ENCODE peak calls at places on chromosome 2, in five cellular contexts. One of them, this sample, is unnamed.

GRCh38 chr2:233354500-233354924 is 218 bp downstream of the DGKD start:
- ATAC-seq in A549: peak; percentile 27
- ATAC-seq in aorta: no peak
- ATAC-seq in CD8-positive, alpha-beta T cell: no peak
- ATAC-seq in pancreas: peak; percentile 4
- ATAC-seq in this sample: peak; percentile 52

GRCh38 chr2:41913311-41913710 is 134.5 kb upstream of the PKDCC start:
- ATAC-seq in A549: no peak
- ATAC-seq in aorta: no peak
- ATAC-seq in CD8-positive, alpha-beta T cell: no peak
- ATAC-seq in pancreas: no peak
- ATAC-seq in this sample: peak; percentile 35

GRCh38 chr2:28293416-28293815 is 99.2 kb upstream of the FOSL2 start:
- ATAC-seq in A549: no peak
- ATAC-seq in aorta: no peak
- ATAC-seq in CD8-positive, alpha-beta T cell: no peak
- ATAC-seq in pancreas: no peak
- ATAC-seq in this sample: no peak

GRCh38 chr2:15703365-15703869 is 111.7 kb downstream of the DDX1 start:
- ATAC-seq in A549: no peak
- ATAC-seq in aorta: no peak
- ATAC-seq in CD8-positive, alpha-beta T cell: no peak
- ATAC-seq in pancreas: no peak
- ATAC-seq in this sample: no peak

GRCh38 chr2:162063281-162063680 is 10.7 kb downstream of the DPP4 start:
- ATAC-seq in A549: no peak
- ATAC-seq in aorta: no peak
- ATAC-seq in CD8-positive, alpha-beta T cell: peak; percentile 6
- ATAC-seq in pancreas: no peak
- ATAC-seq in this sample: no peak

GRCh38 chr2:196808281-196808680 is 874 bp downstream of the C2orf66 start:
- ATAC-seq in A549: peak; percentile 54
- ATAC-seq in aorta: no peak
- ATAC-seq in CD8-positive, alpha-beta T cell: no peak
- ATAC-seq in pancreas: no peak
- ATAC-seq in this sample: no peak

GRCh38 chr2:115574667-115575066 is 1132.2 kb downstream of the DPP10 start:
- ATAC-seq in A549: no peak
- ATAC-seq in aorta: no peak
- ATAC-seq in CD8-positive, alpha-beta T cell: no peak
- ATAC-seq in pancreas: no peak
- ATAC-seq in this sample: no peak

GRCh38 chr2:190997516-190998113 is 16.4 kb downstream of the STAT1 start:
- ATAC-seq in A549: no peak
- ATAC-seq in aorta: no peak
- ATAC-seq in CD8-positive, alpha-beta T cell: no peak
- ATAC-seq in pancreas: no peak
- ATAC-seq in this sample: peak; percentile 40

GRCh38 chr2:85813978-85814801 is 60.4 kb downstream of the ATOH8 start:
- ATAC-seq in A549: peak; percentile 97
- ATAC-seq in aorta: peak; percentile 94
- ATAC-seq in CD8-positive, alpha-beta T cell: peak; percentile 89
- ATAC-seq in pancreas: peak; percentile 95
- ATAC-seq in this sample: peak; percentile 90

GRCh38 chr2:152354069-152354755 is 19.2 kb downstream of the FMNL2 start:
- ATAC-seq in A549: no peak
- ATAC-seq in aorta: peak; percentile 73
- ATAC-seq in CD8-positive, alpha-beta T cell: no peak
- ATAC-seq in pancreas: no peak
- ATAC-seq in this sample: no peak
- H3K27ac ChIP-seq in A549: peak overlapping the region; percentile 69
- H3K27ac ChIP-seq in aorta: no peak overlapping the region
- H3K27ac ChIP-seq in CD8-positive, alpha-beta T cell: no peak overlapping the region
- H3K27ac ChIP-seq in pancreas: no peak overlapping the region
- H3K27ac ChIP-seq in this sample: peak overlapping the region; percentile 8

GRCh38 chr2:160405077-160405865 is 88.3 kb downstream of the RBMS1 start:
- ATAC-seq in A549: no peak
- ATAC-seq in aorta: no peak
- ATAC-seq in CD8-positive, alpha-beta T cell: no peak
- ATAC-seq in pancreas: no peak
- ATAC-seq in this sample: no peak

GRCh38 chr2:160399880-160400279 is 93.7 kb downstream of the RBMS1 start:
- ATAC-seq in A549: no peak
- ATAC-seq in aorta: no peak
- ATAC-seq in CD8-positive, alpha-beta T cell: no peak
- ATAC-seq in pancreas: no peak
- ATAC-seq in this sample: no peak

GRCh38 chr2:160401895-160402294 is 91.7 kb downstream of the RBMS1 start:
- ATAC-seq in A549: no peak
- ATAC-seq in aorta: no peak
- ATAC-seq in CD8-positive, alpha-beta T cell: no peak
- ATAC-seq in pancreas: no peak
- ATAC-seq in this sample: no peak

GRCh38 chr2:160402997-160403979 is 90.3 kb downstream of the RBMS1 start:
- ATAC-seq in A549: no peak
- ATAC-seq in aorta: no peak
- ATAC-seq in CD8-positive, alpha-beta T cell: no peak
- ATAC-seq in pancreas: no peak
- ATAC-seq in this sample: no peak

DNA sequence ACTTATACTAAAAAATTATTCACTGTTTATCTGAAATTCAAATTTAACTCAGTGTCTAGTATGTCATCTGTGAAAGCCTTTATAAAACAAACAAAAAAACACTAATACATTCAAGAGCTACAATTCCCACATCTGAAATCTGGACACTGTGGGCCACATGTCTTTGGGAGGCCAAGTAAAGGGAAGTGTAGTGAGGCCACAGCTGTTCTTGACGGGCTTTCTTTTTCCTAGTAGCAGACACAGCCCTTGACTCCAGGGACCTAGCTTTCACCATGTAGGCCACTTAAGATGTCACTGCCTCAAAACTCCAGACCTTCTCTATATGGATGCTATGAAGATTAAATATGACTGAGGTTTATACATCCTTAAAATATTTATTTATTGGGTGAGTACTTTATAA is 91.1 kb downstream of the RBMS1 start:
- ATAC-seq in A549: no peak
- ATAC-seq in aorta: no peak
- ATAC-seq in CD8-positive, alpha-beta T cell: no peak
- ATAC-seq in pancreas: no peak
- ATAC-seq in this sample: no peak
- H3K27ac ChIP-seq in A549: peak overlapping the region; percentile 99
- H3K27ac ChIP-seq in aorta: no peak overlapping the region
- H3K27ac ChIP-seq in CD8-positive, alpha-beta T cell: no peak overlapping the region
- H3K27ac ChIP-seq in pancreas: no peak overlapping the region
- H3K27ac ChIP-seq in this sample: no peak overlapping the region

GRCh38 chr2:131641414-131642206 is 113.9 kb downstream of the CCDC74A start:
- ATAC-seq in A549: no peak
- ATAC-seq in aorta: no peak
- ATAC-seq in CD8-positive, alpha-beta T cell: no peak
- ATAC-seq in pancreas: no peak
- ATAC-seq in this sample: no peak
- H3K27ac ChIP-seq in A549: no peak overlapping the region
- H3K27ac ChIP-seq in aorta: no peak overlapping the region
- H3K27ac ChIP-seq in CD8-positive, alpha-beta T cell: no peak overlapping the region
- H3K27ac ChIP-seq in pancreas: no peak overlapping the region
- H3K27ac ChIP-seq in this sample: no peak overlapping the region

GRCh38 chr2:180985771-180986395 is 5.5 kb downstream of the UBE2E3 start:
- ATAC-seq in A549: no peak
- ATAC-seq in aorta: no peak
- ATAC-seq in CD8-positive, alpha-beta T cell: no peak
- ATAC-seq in pancreas: no peak
- ATAC-seq in this sample: no peak

GRCh38 chr2:180987146-180987545 is 6.7 kb downstream of the UBE2E3 start:
- ATAC-seq in A549: no peak
- ATAC-seq in aorta: no peak
- ATAC-seq in CD8-positive, alpha-beta T cell: no peak
- ATAC-seq in pancreas: no peak
- ATAC-seq in this sample: no peak

GRCh38 chr2:180980185-180980942 is at the start of gene UBE2E3:
- ATAC-seq in A549: peak; percentile 92
- ATAC-seq in aorta: peak; percentile 92
- ATAC-seq in CD8-positive, alpha-beta T cell: peak; percentile 77
- ATAC-seq in pancreas: peak; percentile 90
- ATAC-seq in this sample: peak; percentile 89

GRCh38 chr2:180980943-180981898 is 816 bp downstream of the UBE2E3 start:
- ATAC-seq in A549: peak; percentile 25
- ATAC-seq in aorta: no peak
- ATAC-seq in CD8-positive, alpha-beta T cell: peak; percentile 9
- ATAC-seq in pancreas: no peak
- ATAC-seq in this sample: peak; percentile 57

GRCh38 chr2:180983468-180984388 is 3.3 kb downstream of the UBE2E3 start:
- ATAC-seq in A549: no peak
- ATAC-seq in aorta: no peak
- ATAC-seq in CD8-positive, alpha-beta T cell: peak; percentile 36
- ATAC-seq in pancreas: no peak
- ATAC-seq in this sample: no peak
- H3K27ac ChIP-seq in A549: peak overlapping the region; percentile 67
- H3K27ac ChIP-seq in aorta: no peak overlapping the region
- H3K27ac ChIP-seq in CD8-positive, alpha-beta T cell: no peak overlapping the region
- H3K27ac ChIP-seq in pancreas: peak overlapping the region; percentile 66
- H3K27ac ChIP-seq in this sample: no peak overlapping the region

GRCh38 chr2:40279479-40279878 is 172.4 kb downstream of the SLC8A1 start:
- ATAC-seq in A549: no peak
- ATAC-seq in aorta: no peak
- ATAC-seq in CD8-positive, alpha-beta T cell: no peak
- ATAC-seq in pancreas: no peak
- ATAC-seq in this sample: no peak
- H3K27ac ChIP-seq in A549: no peak overlapping the region
- H3K27ac ChIP-seq in aorta: no peak overlapping the region
- H3K27ac ChIP-seq in CD8-positive, alpha-beta T cell: no peak overlapping the region
- H3K27ac ChIP-seq in pancreas: no peak overlapping the region
- H3K27ac ChIP-seq in this sample: peak overlapping the region; percentile 75

GRCh38 chr2:43107679-43108078 is 118.7 kb downstream of the ZFP36L2 start:
- ATAC-seq in A549: no peak
- ATAC-seq in aorta: peak; percentile 43
- ATAC-seq in CD8-positive, alpha-beta T cell: no peak
- ATAC-seq in pancreas: no peak
- ATAC-seq in this sample: no peak
- H3K27ac ChIP-seq in A549: peak overlapping the region; percentile 70
- H3K27ac ChIP-seq in aorta: no peak overlapping the region
- H3K27ac ChIP-seq in CD8-positive, alpha-beta T cell: no peak overlapping the region
- H3K27ac ChIP-seq in pancreas: no peak overlapping the region
- H3K27ac ChIP-seq in this sample: no peak overlapping the region